ENCODE peak calls at places on chromosomes 12 and 14, in seven cellular contexts. G is left ventricle myocardium inferior; W is GM03348; P is stimulated activated CD8-positive, alpha-beta memory T cell treated with anti-CD3 and anti-CD28 coated beads, Interleukin-2, amount 100 ng/mL, for 48 hours; S is T-helper 2 cell; M is SJCRH30; X is activated T-helper 1 cell treated with anti-CD3 and anti-CD28 coated beads, Interleukin-2, amount 50 U/mL, for 16 hours. A is an unnamed sample.

GRCh38 chr14:102683399-102684275 is 91.2 kb downstream of the RCOR1 start:
- DNase-seq in S (no peak), W (no peak), X (no peak), P (no peak), M (no peak), G (no peak), A (peak)

GRCh38 chr12:95169368-95169767 is 47.9 kb downstream of the FGD6 start:
- DNase-seq in W (peak), M (peak), S (no peak), X (no peak), G (no peak), P (no peak), A (no peak)

GRCh38 chr12:119200601-119201000 is 21.9 kb downstream of the HSPB8 start:
- DNase-seq in M (no peak), S (no peak), W (no peak), X (no peak), G (no peak), P (no peak), A (no peak)

GRCh38 chr14:89283327-89284060 is 133.5 kb downstream of the FOXN3 start:
- DNase-seq in G (no peak), X (no peak), S (no peak), M (no peak), W (no peak), P (peak), A (no peak)

GRCh38 chr12:132668191-132669088 is 18.7 kb downstream of the POLE start:
- DNase-seq in G (no peak), P (no peak), M (no peak), X (no peak), W (no peak), S (no peak), A (no peak)

GRCh38 chr12:11734781-11735180 is 85.3 kb downstream of the ETV6 start:
- DNase-seq in X (no peak), W (no peak), G (no peak), S (no peak), P (no peak), M (no peak), A (no peak)

GRCh38 chr14:87615822-87616679 is 376.9 kb downstream of the GALC start:
- DNase-seq in G (peak), X (no peak), S (no peak), M (peak), P (peak), W (peak), A (peak)

GRCh38 chr14:63650336-63650952 is 8.8 kb upstream of the WDR89 start:
- DNase-seq in G (no peak), S (no peak), P (peak), X (peak), W (no peak), M (no peak), A (no peak)

GRCh38 chr14:95255487-95255886 is 64.2 kb downstream of the CLMN start:
- DNase-seq in S (no peak), M (no peak), G (no peak), P (no peak), W (no peak), X (no peak), A (peak)

GRCh38 chr12:89051065-89051677 is 301.1 kb downstream of the DUSP6 start:
- DNase-seq in G (no peak), W (peak), S (no peak), X (no peak), P (no peak), M (peak), A (no peak)

GRCh38 chr14:90475298-90475697 is 78.5 kb downstream of the CALM1 start:
- DNase-seq in G (no peak), W (no peak), S (no peak), X (no peak), M (no peak), P (no peak), A (no peak)

GRCh38 chr14:31945074-31945613 is 132.0 kb upstream of the ARHGAP5 start:
- DNase-seq in P (no peak), M (peak), S (no peak), G (no peak), X (no peak), W (no peak), A (no peak)

GRCh38 chr12:50149311-50149710 is 17.9 kb downstream of the CERS5 start:
- DNase-seq in S (no peak), X (no peak), W (no peak), G (no peak), P (no peak), M (no peak), A (no peak)

GRCh38 chr12:1922985-1923384 is 4.5 kb upstream of the CACNA2D4 start:
- DNase-seq in P (no peak), M (no peak), X (no peak), W (peak), S (no peak), G (no peak), A (no peak)

GRCh38 chr12:105676694-105677093 is 346.2 kb downstream of the C12orf75 start:
- DNase-seq in G (peak), X (no peak), W (no peak), M (no peak), P (no peak), S (no peak), A (no peak)

GRCh38 chr12:724194-724855 is 28.1 kb upstream of the WNK1 start:
- DNase-seq in P (no peak), X (no peak), W (no peak), M (peak), G (no peak), S (no peak), A (no peak)

GRCh38 chr14:46782281-46782680 is 130.7 kb upstream of the RPL10L start:
- DNase-seq in W (no peak), X (no peak), M (peak), G (no peak), S (no peak), P (no peak), A (no peak)

GRCh38 chr14:32826404-32827082 is 112.1 kb upstream of the NPAS3 start:
- DNase-seq in M (peak), W (peak), P (no peak), X (no peak), G (no peak), S (no peak), A (peak)

GRCh38 chr14:42814817-42815216 is 1208.1 kb downstream of the LRFN5 start:
- DNase-seq in S (no peak), P (no peak), W (no peak), X (no peak), G (no peak), M (no peak), A (no peak)

GRCh38 chr12:115396567-115396966 is 712.6 kb upstream of the TBX3 start:
- DNase-seq in P (no peak), M (no peak), W (no peak), S (no peak), G (no peak), X (no peak), A (no peak)